ENCODE peak calls at places on chromosomes 16 and 17, in eight cellular contexts. One of them, this sample, is unnamed.

GRCh38 chr16:47469227-47469626 is 8.1 kb downstream of the PHKB start:
- DNase-seq in T-helper 9 cell: no peak
- DNase-seq in NCI-H2081: no peak
- DNase-seq in activated CD4-positive, alpha-beta T cell treated with anti-CD3 and anti-CD28 coated beads, Interleukin-2, amount 10 ng/mL, durations not matched to agents 7 days and 5 days: no peak
- DNase-seq in AG09319: no peak
- DNase-seq in left cardiac atrium: no peak
- DNase-seq in HTR-8/SVneo: no peak
- DNase-seq in hepatic stellate cell: no peak
- DNase-seq in this sample: no peak

GRCh38 chr17:42623732-42624596 is 14.5 kb downstream of the TUBG1 start:
- DNase-seq in T-helper 9 cell: no peak
- DNase-seq in NCI-H2081: peak; percentile 36
- DNase-seq in activated CD4-positive, alpha-beta T cell treated with anti-CD3 and anti-CD28 coated beads, Interleukin-2, amount 10 ng/mL, durations not matched to agents 7 days and 5 days: no peak
- DNase-seq in AG09319: no peak
- DNase-seq in left cardiac atrium: no peak
- DNase-seq in HTR-8/SVneo: no peak
- DNase-seq in hepatic stellate cell: no peak
- DNase-seq in this sample: peak; percentile 93

GRCh38 chr16:11913425-11914079 is 2.2 kb downstream of the GSPT1 start:
- DNase-seq in T-helper 9 cell: peak; percentile 27
- DNase-seq in NCI-H2081: no peak
- DNase-seq in activated CD4-positive, alpha-beta T cell treated with anti-CD3 and anti-CD28 coated beads, Interleukin-2, amount 10 ng/mL, durations not matched to agents 7 days and 5 days: peak; percentile 41
- DNase-seq in AG09319: no peak
- DNase-seq in left cardiac atrium: no peak
- DNase-seq in HTR-8/SVneo: no peak
- DNase-seq in hepatic stellate cell: no peak
- DNase-seq in this sample: peak; percentile 10

GRCh38 chr16:83738926-83739503 is 68.8 kb upstream of the HSBP1 start:
- DNase-seq in T-helper 9 cell: no peak
- DNase-seq in NCI-H2081: no peak
- DNase-seq in activated CD4-positive, alpha-beta T cell treated with anti-CD3 and anti-CD28 coated beads, Interleukin-2, amount 10 ng/mL, durations not matched to agents 7 days and 5 days: no peak
- DNase-seq in AG09319: no peak
- DNase-seq in left cardiac atrium: no peak
- DNase-seq in HTR-8/SVneo: peak; percentile 38
- DNase-seq in hepatic stellate cell: no peak
- DNase-seq in this sample: no peak

GRCh38 chr16:55494994-55495421 is 13.9 kb upstream of the LPCAT2 start:
- DNase-seq in T-helper 9 cell: no peak
- DNase-seq in NCI-H2081: no peak
- DNase-seq in activated CD4-positive, alpha-beta T cell treated with anti-CD3 and anti-CD28 coated beads, Interleukin-2, amount 10 ng/mL, durations not matched to agents 7 days and 5 days: no peak
- DNase-seq in AG09319: peak; percentile 81
- DNase-seq in left cardiac atrium: no peak
- DNase-seq in HTR-8/SVneo: peak; percentile 70
- DNase-seq in hepatic stellate cell: peak; percentile 91
- DNase-seq in this sample: peak; percentile 4

GRCh38 chr16:9012848-9013507 is 49.3 kb upstream of the USP7 start:
- DNase-seq in T-helper 9 cell: no peak
- DNase-seq in NCI-H2081: no peak
- DNase-seq in activated CD4-positive, alpha-beta T cell treated with anti-CD3 and anti-CD28 coated beads, Interleukin-2, amount 10 ng/mL, durations not matched to agents 7 days and 5 days: no peak
- DNase-seq in AG09319: no peak
- DNase-seq in left cardiac atrium: no peak
- DNase-seq in HTR-8/SVneo: no peak
- DNase-seq in hepatic stellate cell: no peak
- DNase-seq in this sample: peak; percentile 10

GRCh38 chr17:34382586-34383224 is 19.7 kb upstream of the CCL1 start:
- DNase-seq in T-helper 9 cell: no peak
- DNase-seq in NCI-H2081: no peak
- DNase-seq in activated CD4-positive, alpha-beta T cell treated with anti-CD3 and anti-CD28 coated beads, Interleukin-2, amount 10 ng/mL, durations not matched to agents 7 days and 5 days: peak; percentile 24
- DNase-seq in AG09319: no peak
- DNase-seq in left cardiac atrium: peak; percentile 25
- DNase-seq in HTR-8/SVneo: no peak
- DNase-seq in hepatic stellate cell: no peak
- DNase-seq in this sample: no peak

GRCh38 chr17:17892731-17893130 is 55.9 kb upstream of the SREBF1 start:
- DNase-seq in T-helper 9 cell: no peak
- DNase-seq in NCI-H2081: no peak
- DNase-seq in activated CD4-positive, alpha-beta T cell treated with anti-CD3 and anti-CD28 coated beads, Interleukin-2, amount 10 ng/mL, durations not matched to agents 7 days and 5 days: no peak
- DNase-seq in AG09319: no peak
- DNase-seq in left cardiac atrium: no peak
- DNase-seq in HTR-8/SVneo: no peak
- DNase-seq in hepatic stellate cell: no peak
- DNase-seq in this sample: no peak

GRCh38 chr16:1258218-1258587 is 2.3 kb downstream of the TPSD1 start:
- DNase-seq in T-helper 9 cell: no peak
- DNase-seq in NCI-H2081: no peak
- DNase-seq in activated CD4-positive, alpha-beta T cell treated with anti-CD3 and anti-CD28 coated beads, Interleukin-2, amount 10 ng/mL, durations not matched to agents 7 days and 5 days: no peak
- DNase-seq in AG09319: no peak
- DNase-seq in left cardiac atrium: no peak
- DNase-seq in HTR-8/SVneo: no peak
- DNase-seq in hepatic stellate cell: no peak
- DNase-seq in this sample: peak; percentile 41

GRCh38 chr16:25501530-25502255 is 190.1 kb upstream of the HS3ST4 start:
- DNase-seq in T-helper 9 cell: no peak
- DNase-seq in NCI-H2081: no peak
- DNase-seq in activated CD4-positive, alpha-beta T cell treated with anti-CD3 and anti-CD28 coated beads, Interleukin-2, amount 10 ng/mL, durations not matched to agents 7 days and 5 days: no peak
- DNase-seq in AG09319: no peak
- DNase-seq in left cardiac atrium: no peak
- DNase-seq in HTR-8/SVneo: no peak
- DNase-seq in hepatic stellate cell: no peak
- DNase-seq in this sample: no peak

GRCh38 chr17:49565948-49566491 is 9.7 kb upstream of the NXPH3 start:
- DNase-seq in T-helper 9 cell: no peak
- DNase-seq in NCI-H2081: peak; percentile 26
- DNase-seq in activated CD4-positive, alpha-beta T cell treated with anti-CD3 and anti-CD28 coated beads, Interleukin-2, amount 10 ng/mL, durations not matched to agents 7 days and 5 days: no peak
- DNase-seq in AG09319: no peak
- DNase-seq in left cardiac atrium: peak; percentile 86
- DNase-seq in HTR-8/SVneo: no peak
- DNase-seq in hepatic stellate cell: no peak
- DNase-seq in this sample: peak; percentile 84

GRCh38 chr16:35182043-35182677 is 1722.7 kb downstream of the TP53TG3F start:
- DNase-seq in T-helper 9 cell: no peak
- DNase-seq in NCI-H2081: no peak
- DNase-seq in activated CD4-positive, alpha-beta T cell treated with anti-CD3 and anti-CD28 coated beads, Interleukin-2, amount 10 ng/mL, durations not matched to agents 7 days and 5 days: no peak
- DNase-seq in AG09319: no peak
- DNase-seq in left cardiac atrium: no peak
- DNase-seq in HTR-8/SVneo: no peak
- DNase-seq in hepatic stellate cell: no peak
- DNase-seq in this sample: no peak

GRCh38 chr17:20009302-20010098 is at the start of gene SPECC1:
- DNase-seq in T-helper 9 cell: peak; percentile 79
- DNase-seq in NCI-H2081: peak; percentile 69
- DNase-seq in activated CD4-positive, alpha-beta T cell treated with anti-CD3 and anti-CD28 coated beads, Interleukin-2, amount 10 ng/mL, durations not matched to agents 7 days and 5 days: peak; percentile 83
- DNase-seq in AG09319: no peak
- DNase-seq in left cardiac atrium: peak; percentile 82
- DNase-seq in HTR-8/SVneo: peak; percentile 94
- DNase-seq in hepatic stellate cell: peak; percentile 73
- DNase-seq in this sample: peak; percentile 85

GRCh38 chr17:55265434-55266021 is 768 bp downstream of the HLF start:
- DNase-seq in T-helper 9 cell: peak; percentile 20
- DNase-seq in NCI-H2081: no peak
- DNase-seq in activated CD4-positive, alpha-beta T cell treated with anti-CD3 and anti-CD28 coated beads, Interleukin-2, amount 10 ng/mL, durations not matched to agents 7 days and 5 days: no peak
- DNase-seq in AG09319: no peak
- DNase-seq in left cardiac atrium: peak; percentile 37
- DNase-seq in HTR-8/SVneo: no peak
- DNase-seq in hepatic stellate cell: no peak
- DNase-seq in this sample: peak; percentile 31

GRCh38 chr16:66495440-66495839 is 54.5 kb downstream of the TK2 start:
- DNase-seq in T-helper 9 cell: no peak
- DNase-seq in NCI-H2081: no peak
- DNase-seq in activated CD4-positive, alpha-beta T cell treated with anti-CD3 and anti-CD28 coated beads, Interleukin-2, amount 10 ng/mL, durations not matched to agents 7 days and 5 days: no peak
- DNase-seq in AG09319: no peak
- DNase-seq in left cardiac atrium: no peak
- DNase-seq in HTR-8/SVneo: no peak
- DNase-seq in hepatic stellate cell: no peak
- DNase-seq in this sample: no peak

GRCh38 chr17:80424261-80424660 is 9.3 kb downstream of the ENDOV start:
- DNase-seq in T-helper 9 cell: no peak
- DNase-seq in NCI-H2081: no peak
- DNase-seq in activated CD4-positive, alpha-beta T cell treated with anti-CD3 and anti-CD28 coated beads, Interleukin-2, amount 10 ng/mL, durations not matched to agents 7 days and 5 days: no peak
- DNase-seq in AG09319: no peak
- DNase-seq in left cardiac atrium: peak; percentile 14
- DNase-seq in HTR-8/SVneo: no peak
- DNase-seq in hepatic stellate cell: no peak
- DNase-seq in this sample: no peak

GRCh38 chr17:73609688-73610210 is 34.5 kb downstream of the SDK2 start:
- DNase-seq in T-helper 9 cell: no peak
- DNase-seq in NCI-H2081: no peak
- DNase-seq in activated CD4-positive, alpha-beta T cell treated with anti-CD3 and anti-CD28 coated beads, Interleukin-2, amount 10 ng/mL, durations not matched to agents 7 days and 5 days: no peak
- DNase-seq in AG09319: no peak
- DNase-seq in left cardiac atrium: no peak
- DNase-seq in HTR-8/SVneo: no peak
- DNase-seq in hepatic stellate cell: no peak
- DNase-seq in this sample: no peak

GRCh38 chr17:40862985-40863733 is 3.9 kb downstream of the KRT12 start:
- DNase-seq in T-helper 9 cell: no peak
- DNase-seq in NCI-H2081: no peak
- DNase-seq in activated CD4-positive, alpha-beta T cell treated with anti-CD3 and anti-CD28 coated beads, Interleukin-2, amount 10 ng/mL, durations not matched to agents 7 days and 5 days: peak; percentile 8
- DNase-seq in AG09319: no peak
- DNase-seq in left cardiac atrium: no peak
- DNase-seq in HTR-8/SVneo: no peak
- DNase-seq in hepatic stellate cell: no peak
- DNase-seq in this sample: no peak

GRCh38 chr16:7456221-7456620 is 123.6 kb downstream of the RBFOX1 start:
- DNase-seq in T-helper 9 cell: no peak
- DNase-seq in NCI-H2081: peak; percentile 50
- DNase-seq in activated CD4-positive, alpha-beta T cell treated with anti-CD3 and anti-CD28 coated beads, Interleukin-2, amount 10 ng/mL, durations not matched to agents 7 days and 5 days: no peak
- DNase-seq in AG09319: no peak
- DNase-seq in left cardiac atrium: no peak
- DNase-seq in HTR-8/SVneo: no peak
- DNase-seq in hepatic stellate cell: no peak
- DNase-seq in this sample: peak; percentile 49

GRCh38 chr17:11996722-11997146 is 541 bp downstream of the ZNF18 start:
- DNase-seq in T-helper 9 cell: peak; percentile 10
- DNase-seq in NCI-H2081: peak; percentile 2
- DNase-seq in activated CD4-positive, alpha-beta T cell treated with anti-CD3 and anti-CD28 coated beads, Interleukin-2, amount 10 ng/mL, durations not matched to agents 7 days and 5 days: peak; percentile 47
- DNase-seq in AG09319: no peak
- DNase-seq in left cardiac atrium: no peak
- DNase-seq in HTR-8/SVneo: no peak
- DNase-seq in hepatic stellate cell: peak; percentile 40
- DNase-seq in this sample: peak; percentile 59

GRCh38 chr17:78529871-78530670 is 47.1 kb downstream of the DNAH17 start:
- DNase-seq in T-helper 9 cell: no peak
- DNase-seq in NCI-H2081: peak; percentile 98
- DNase-seq in activated CD4-positive, alpha-beta T cell treated with anti-CD3 and anti-CD28 coated beads, Interleukin-2, amount 10 ng/mL, durations not matched to agents 7 days and 5 days: no peak
- DNase-seq in AG09319: no peak
- DNase-seq in left cardiac atrium: no peak
- DNase-seq in HTR-8/SVneo: no peak
- DNase-seq in hepatic stellate cell: no peak
- DNase-seq in this sample: peak; percentile 99

GRCh38 chr17:43517615-43518386 is 28.3 kb downstream of the ETV4 start:
- DNase-seq in T-helper 9 cell: no peak
- DNase-seq in NCI-H2081: no peak
- DNase-seq in activated CD4-positive, alpha-beta T cell treated with anti-CD3 and anti-CD28 coated beads, Interleukin-2, amount 10 ng/mL, durations not matched to agents 7 days and 5 days: no peak
- DNase-seq in AG09319: no peak
- DNase-seq in left cardiac atrium: no peak
- DNase-seq in HTR-8/SVneo: no peak
- DNase-seq in hepatic stellate cell: peak; percentile 32
- DNase-seq in this sample: no peak

GRCh38 chr17:39627170-39627716 is 491 bp downstream of the PPP1R1B start:
- DNase-seq in T-helper 9 cell: no peak
- DNase-seq in NCI-H2081: no peak
- DNase-seq in activated CD4-positive, alpha-beta T cell treated with anti-CD3 and anti-CD28 coated beads, Interleukin-2, amount 10 ng/mL, durations not matched to agents 7 days and 5 days: no peak
- DNase-seq in AG09319: no peak
- DNase-seq in left cardiac atrium: no peak
- DNase-seq in HTR-8/SVneo: no peak
- DNase-seq in hepatic stellate cell: no peak
- DNase-seq in this sample: no peak

GRCh38 chr16:65176603-65177002 is 54.7 kb upstream of the CDH11 start:
- DNase-seq in T-helper 9 cell: no peak
- DNase-seq in NCI-H2081: no peak
- DNase-seq in activated CD4-positive, alpha-beta T cell treated with anti-CD3 and anti-CD28 coated beads, Interleukin-2, amount 10 ng/mL, durations not matched to agents 7 days and 5 days: no peak
- DNase-seq in AG09319: peak; percentile 50
- DNase-seq in left cardiac atrium: no peak
- DNase-seq in HTR-8/SVneo: no peak
- DNase-seq in hepatic stellate cell: peak; percentile 50
- DNase-seq in this sample: no peak

GRCh38 chr17:280901-281300 is 71.7 kb downstream of the RPH3AL start:
- DNase-seq in T-helper 9 cell: no peak
- DNase-seq in NCI-H2081: no peak
- DNase-seq in activated CD4-positive, alpha-beta T cell treated with anti-CD3 and anti-CD28 coated beads, Interleukin-2, amount 10 ng/mL, durations not matched to agents 7 days and 5 days: peak; percentile 4
- DNase-seq in AG09319: no peak
- DNase-seq in left cardiac atrium: peak; percentile 8
- DNase-seq in HTR-8/SVneo: no peak
- DNase-seq in hepatic stellate cell: no peak
- DNase-seq in this sample: no peak

GRCh38 chr17:14748036-14748715 is 447.3 kb downstream of the HS3ST3B1 start:
- DNase-seq in T-helper 9 cell: no peak
- DNase-seq in NCI-H2081: no peak
- DNase-seq in activated CD4-positive, alpha-beta T cell treated with anti-CD3 and anti-CD28 coated beads, Interleukin-2, amount 10 ng/mL, durations not matched to agents 7 days and 5 days: no peak
- DNase-seq in AG09319: no peak
- DNase-seq in left cardiac atrium: no peak
- DNase-seq in HTR-8/SVneo: no peak
- DNase-seq in hepatic stellate cell: no peak
- DNase-seq in this sample: no peak

GRCh38 chr17:57954421-57955182 is 610 bp downstream of the CUEDC1 start:
- DNase-seq in T-helper 9 cell: peak; percentile 4
- DNase-seq in NCI-H2081: peak; percentile 90
- DNase-seq in activated CD4-positive, alpha-beta T cell treated with anti-CD3 and anti-CD28 coated beads, Interleukin-2, amount 10 ng/mL, durations not matched to agents 7 days and 5 days: no peak
- DNase-seq in AG09319: no peak
- DNase-seq in left cardiac atrium: peak; percentile 89
- DNase-seq in HTR-8/SVneo: peak; percentile 91
- DNase-seq in hepatic stellate cell: peak; percentile 84
- DNase-seq in this sample: peak; percentile 58

GRCh38 chr17:58710948-58711552 is 18.6 kb downstream of the RAD51C start:
- DNase-seq in T-helper 9 cell: peak; percentile 22
- DNase-seq in NCI-H2081: peak; percentile 71
- DNase-seq in activated CD4-positive, alpha-beta T cell treated with anti-CD3 and anti-CD28 coated beads, Interleukin-2, amount 10 ng/mL, durations not matched to agents 7 days and 5 days: peak; percentile 65
- DNase-seq in AG09319: peak; percentile 12
- DNase-seq in left cardiac atrium: peak; percentile 32
- DNase-seq in HTR-8/SVneo: peak; percentile 61
- DNase-seq in hepatic stellate cell: peak; percentile 15
- DNase-seq in this sample: peak; percentile 77

This sample was measured in DMS53.